ENCODE peak calls at places on chromosome 21, in seven cellular contexts. O is GM12878, F is A549, T is HL-60, X is HepG2, R is GM23338, B is K562. U is an unnamed sample.

GRCh38 chr21:43957629-43958362 is 54.3 kb upstream of the TRAPPC10 start:
- DNase-seq in T (no peak), O (peak), X (no peak), R (no peak), F (no peak), B (no peak), U (no peak)

GRCh38 chr21:16570196-16570595 is 840.4 kb downstream of the USP25 start:
- DNase-seq in O (no peak), R (no peak), F (peak), T (no peak), X (no peak), B (no peak), U (no peak)

GRCh38 chr21:27112186-27112585 is 145.3 kb upstream of the ADAMTS5 start:
- DNase-seq in F (no peak), T (no peak), O (no peak), R (no peak), X (no peak), B (no peak), U (no peak)

GRCh38 chr21:42592156-42592820 is 61.1 kb upstream of the PDE9A start:
- DNase-seq in O (no peak), B (no peak), X (no peak), F (no peak), R (no peak), T (no peak), U (no peak)

GRCh38 chr21:42679319-42679981 is 26.0 kb downstream of the PDE9A start:
- DNase-seq in O (no peak), F (no peak), B (no peak), X (no peak), T (no peak), R (peak), U (no peak)

GRCh38 chr21:26708223-26708800 is 135.2 kb upstream of the CYYR1 start:
- DNase-seq in R (no peak), B (no peak), O (no peak), T (no peak), X (no peak), F (no peak), U (no peak)

GRCh38 chr21:18801468-18801867 is 397.9 kb upstream of the TMPRSS15 start:
- DNase-seq in X (no peak), F (peak), R (peak), T (no peak), B (no peak), O (no peak), U (no peak)

GRCh38 chr21:42672699-42673458 is 19.5 kb downstream of the PDE9A start:
- DNase-seq in B (no peak), R (no peak), X (no peak), F (no peak), T (no peak), O (no peak), U (no peak)

GRCh38 chr21:42799516-42799915 is 79.8 kb downstream of the WDR4 start:
- DNase-seq in F (no peak), X (no peak), R (no peak), O (peak), B (no peak), T (no peak), U (no peak)

GRCh38 chr21:46411236-46411635 is 47.5 kb upstream of the DIP2A start:
- DNase-seq in R (no peak), F (no peak), O (no peak), B (no peak), T (no peak), X (no peak), U (no peak)

GRCh38 chr21:42558846-42559245 is 45.2 kb downstream of the SLC37A1 start:
- DNase-seq in X (no peak), T (no peak), B (no peak), O (no peak), R (no peak), F (no peak), U (no peak)

GRCh38 chr21:41933259-41934079 is 20.3 kb downstream of the C2CD2 start:
- DNase-seq in X (no peak), T (no peak), R (no peak), F (no peak), O (no peak), B (no peak), U (no peak)

GRCh38 chr21:29221259-29221744 is 77.4 kb upstream of the BACH1 start:
- DNase-seq in O (no peak), B (peak), X (no peak), R (no peak), T (no peak), F (no peak), U (no peak)

GRCh38 chr21:36551731-36552457 is 72.0 kb upstream of the CLDN14 start:
- DNase-seq in B (no peak), R (no peak), F (no peak), O (no peak), X (no peak), T (peak), U (no peak)

GRCh38 chr21:41439245-41439644 is 13.2 kb downstream of the MX1 start:
- DNase-seq in O (no peak), T (no peak), R (no peak), F (no peak), B (no peak), X (no peak), U (no peak)

GRCh38 chr21:42820513-42821465 is 58.5 kb downstream of the WDR4 start:
- DNase-seq in B (no peak), O (no peak), X (peak), T (no peak), R (no peak), F (no peak), U (no peak)

GRCh38 chr21:17468698-17469097 is 44.1 kb upstream of the CXADR start:
- DNase-seq in T (no peak), R (no peak), X (no peak), O (no peak), F (no peak), B (no peak), U (no peak)

GRCh38 chr21:42287193-42288083 is 27.8 kb downstream of the TFF3 start:
- DNase-seq in B (no peak), O (no peak), F (no peak), R (no peak), X (no peak), T (no peak), U (no peak)

GRCh38 chr21:17576080-17576835 is 36.4 kb downstream of the BTG3 start:
- DNase-seq in B (no peak), T (no peak), R (no peak), F (no peak), X (no peak), O (no peak), U (no peak)

GRCh38 chr21:31780944-31781343 is 49.0 kb upstream of the SCAF4 start:
- DNase-seq in R (peak), T (no peak), B (no peak), X (peak), F (peak), O (no peak), U (no peak)

GRCh38 chr21:25561668-25562641 is 45.3 kb downstream of the MRPL39 start:
- DNase-seq in F (peak), X (no peak), O (peak), T (peak), B (no peak), R (peak), U (no peak)

GRCh38 chr21:30680586-30680985 is 37.9 kb downstream of the KRTAP20-3 start:
- DNase-seq in R (no peak), F (no peak), X (no peak), T (no peak), O (no peak), B (no peak), U (no peak)

GRCh38 chr21:29416268-29416667 is 117.5 kb downstream of the BACH1 start:
- DNase-seq in T (no peak), B (no peak), F (no peak), O (no peak), X (no peak), R (no peak), U (no peak)

GRCh38 chr21:46639489-46640386 is 4.3 kb downstream of the PRMT2 start:
- DNase-seq in R (peak), T (no peak), F (peak), B (no peak), X (peak), O (no peak), U (no peak)

GRCh38 chr21:46124926-46125845 is 27.3 kb downstream of the COL6A2 start:
- DNase-seq in B (no peak), R (no peak), O (no peak), T (no peak), F (no peak), X (no peak), U (no peak)

GRCh38 chr21:27807596-27807995 is 840.7 kb upstream of the ADAMTS5 start:
- DNase-seq in R (no peak), O (no peak), B (no peak), X (no peak), T (no peak), F (no peak), U (no peak)

GRCh38 chr21:17270234-17270633 is 242.6 kb upstream of the CXADR start:
- DNase-seq in O (no peak), X (peak), F (peak), T (no peak), R (peak), B (peak), U (no peak)

GRCh38 chr21:27561116-27561515 is 594.2 kb upstream of the ADAMTS5 start:
- DNase-seq in R (no peak), F (no peak), T (no peak), O (no peak), B (no peak), X (no peak), U (no peak)

GRCh38 chr21:43572443-43572842 is 86.8 kb downstream of the HSF2BP start:
- DNase-seq in T (no peak), X (no peak), O (no peak), R (no peak), F (no peak), B (no peak), U (no peak)

GRCh38 chr21:17427157-17427556 is 85.7 kb upstream of the CXADR start:
- DNase-seq in R (no peak), B (no peak), T (no peak), X (no peak), O (no peak), F (no peak), U (no peak)

GRCh38 chr21:31514598-31514997 is 144.9 kb upstream of the SOD1 start:
- DNase-seq in R (peak), O (no peak), T (no peak), F (no peak), B (no peak), X (no peak), U (no peak)

GRCh38 chr21:44982558-44983244 is 42.9 kb downstream of the SLX9 start:
- DNase-seq in R (no peak), F (peak), O (no peak), T (no peak), X (peak), B (no peak), U (no peak)

GRCh38 chr21:44984792-44985440 is 45.1 kb downstream of the SLX9 start:
- DNase-seq in T (no peak), B (no peak), F (no peak), R (peak), X (peak), O (no peak), U (no peak)

GRCh38 chr21:44984428-44984791 is 44.6 kb downstream of the SLX9 start:
- DNase-seq in R (no peak), O (no peak), T (no peak), X (peak), B (no peak), F (no peak), U (no peak)

GRCh38 chr21:44985441-44986401 is 45.9 kb downstream of the SLX9 start:
- DNase-seq in X (no peak), R (no peak), B (no peak), O (no peak), T (no peak), F (no peak), U (no peak)

GRCh38 chr21:44983421-44984206 is 43.8 kb downstream of the SLX9 start:
- DNase-seq in X (peak), O (no peak), F (no peak), B (no peak), T (no peak), R (no peak), U (no peak)
- TF ChIP-seq REST in X (no peak), O (no peak), F (no peak), B (no peak), T (no peak), R (no peak), U (no peak)

DNA sequence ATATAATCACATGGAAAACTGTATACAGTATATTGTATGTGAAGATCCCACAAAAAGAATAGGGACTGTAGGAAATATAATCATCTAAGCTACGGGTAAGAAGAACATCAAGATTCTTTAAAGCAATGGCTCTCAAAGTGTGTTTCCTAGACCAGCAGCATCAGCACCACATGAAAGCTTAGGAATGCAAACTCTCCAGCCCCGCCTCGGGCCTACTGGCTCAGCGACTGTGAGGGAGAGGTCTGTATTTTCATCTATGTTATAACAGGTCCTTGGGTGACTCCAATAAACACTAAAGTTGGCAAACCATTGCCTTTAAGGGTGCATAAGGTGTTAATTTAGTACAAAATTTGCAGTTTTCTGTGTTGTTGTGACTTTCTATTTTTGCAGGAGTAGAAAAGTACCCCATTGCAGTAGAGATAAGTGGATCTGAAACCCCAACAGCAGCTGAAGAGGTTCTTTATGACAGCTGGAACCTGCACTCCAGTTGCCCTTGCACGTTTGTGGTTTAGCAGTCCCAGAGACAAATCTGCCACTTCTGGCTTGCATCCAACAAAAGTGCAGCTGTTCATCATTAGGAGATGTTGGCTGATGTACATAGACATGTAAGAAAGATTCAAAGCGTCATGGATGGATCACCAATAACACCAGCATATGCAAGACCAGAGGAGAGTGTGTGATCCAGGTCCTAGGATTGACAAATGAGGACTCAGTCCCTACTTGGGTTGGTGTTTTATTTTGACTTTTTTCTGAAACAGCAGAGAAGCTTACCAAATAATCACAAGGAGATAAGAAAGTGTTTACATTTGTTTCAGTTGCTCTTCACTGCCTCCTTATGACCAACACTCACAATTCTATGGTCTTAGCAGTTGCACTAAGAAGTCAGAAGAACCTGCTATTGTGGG is 15.9 kb upstream of the IFNAR1 start:
- DNase-seq in O (peak), T (peak), X (no peak), R (no peak), B (peak), F (no peak), U (no peak)
- TF ChIP-seq REST in O (no peak), T (no peak), X (no peak), R (no peak), B (no peak), F (no peak), U (no peak)

DNA sequence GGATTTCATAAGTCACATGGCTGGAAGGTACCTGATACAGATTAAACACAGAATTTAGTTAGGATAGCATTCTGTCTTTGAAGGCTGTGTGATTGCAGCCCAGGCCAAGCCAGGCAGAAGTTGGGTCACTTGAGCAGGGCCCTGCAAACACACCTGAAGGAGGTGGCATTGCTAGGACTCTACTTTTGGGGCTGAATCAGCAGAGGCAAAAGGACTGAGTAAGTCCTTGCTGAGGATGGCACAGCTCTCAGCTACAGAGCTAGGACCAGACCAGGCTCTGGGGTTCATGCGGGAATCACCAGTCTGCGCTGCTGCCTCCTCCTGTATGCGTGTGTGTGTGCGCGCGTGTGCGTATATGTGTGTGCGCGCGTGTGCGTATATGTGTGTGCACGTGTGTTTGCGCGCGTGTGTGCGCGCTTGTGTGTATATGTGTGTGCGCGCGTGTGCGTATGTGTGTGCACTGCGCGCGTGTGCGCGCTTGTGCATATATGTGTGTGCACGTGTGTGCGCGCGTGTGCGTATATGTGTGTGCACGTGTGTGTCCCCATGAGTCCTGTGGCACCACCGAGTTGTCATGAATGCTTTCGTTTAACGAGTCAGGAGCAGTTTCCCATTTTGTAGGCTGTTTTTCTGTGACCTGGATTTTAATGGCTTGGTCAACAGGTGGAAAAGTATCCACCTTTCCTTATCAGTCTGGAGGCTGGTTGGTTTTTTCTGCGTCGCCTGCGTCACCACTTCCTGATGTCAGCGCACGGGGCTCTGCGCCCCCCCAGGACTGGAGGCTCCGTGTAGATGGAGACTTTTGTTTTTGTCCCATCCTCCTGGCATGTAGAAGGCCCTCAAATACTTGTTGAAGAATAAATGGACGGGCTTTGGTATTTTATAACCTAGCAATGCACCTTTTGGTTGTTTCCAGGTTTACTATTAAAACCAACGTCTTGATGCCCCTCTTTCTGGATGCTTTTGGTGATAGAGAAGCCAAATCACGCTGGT is 34.7 kb downstream of the ADARB1 start:
- DNase-seq in B (no peak), R (no peak), T (no peak), O (no peak), F (no peak), X (no peak), U (no peak)
- TF ChIP-seq REST in B (no peak), R (no peak), T (no peak), O (no peak), F (no peak), X (no peak), U (no peak)

DNA sequence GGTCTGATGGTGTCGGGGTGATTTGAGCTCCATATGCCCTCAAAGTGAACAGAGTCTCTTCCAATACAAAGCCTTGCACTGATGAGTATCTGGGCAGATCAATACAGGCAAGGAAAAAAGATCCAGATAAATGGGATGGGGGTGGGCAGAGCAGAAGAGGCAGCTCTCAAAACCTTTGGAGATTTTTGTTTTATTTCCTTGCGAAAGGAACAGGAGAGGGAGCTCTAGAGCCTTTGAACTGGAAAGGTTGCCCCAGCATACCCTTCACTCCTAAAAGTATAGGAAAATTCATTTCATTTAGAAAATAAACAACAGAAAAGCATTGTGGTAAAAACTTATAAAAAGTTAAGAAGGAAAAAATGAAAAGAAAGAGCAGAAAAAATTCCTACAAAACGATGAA is 31.4 kb upstream of the OLIG2 start:
- DNase-seq in F (no peak), X (no peak), R (peak), O (no peak), T (no peak), B (peak), U (no peak)
- TF ChIP-seq REST in F (no peak), X (no peak), R (no peak), O (no peak), T (no peak), B (no peak), U (no peak)

GRCh38 chr21:35257413-35257812 is 208.3 kb upstream of the RUNX1 start:
- DNase-seq in B (peak), T (no peak), O (no peak), R (no peak), F (peak), X (no peak), U (peak)
- TF ChIP-seq REST in B (no peak), T (no peak), O (no peak), R (no peak), F (no peak), X (no peak), U (no peak)

GRCh38 chr21:15319727-15320126 is 254.9 kb upstream of the NRIP1 start:
- DNase-seq in X (no peak), T (no peak), R (no peak), F (no peak), O (no peak), B (no peak), U (no peak)
- TF ChIP-seq REST in X (no peak), T (no peak), R (no peak), F (no peak), O (no peak), B (no peak), U (no peak)

DNA sequence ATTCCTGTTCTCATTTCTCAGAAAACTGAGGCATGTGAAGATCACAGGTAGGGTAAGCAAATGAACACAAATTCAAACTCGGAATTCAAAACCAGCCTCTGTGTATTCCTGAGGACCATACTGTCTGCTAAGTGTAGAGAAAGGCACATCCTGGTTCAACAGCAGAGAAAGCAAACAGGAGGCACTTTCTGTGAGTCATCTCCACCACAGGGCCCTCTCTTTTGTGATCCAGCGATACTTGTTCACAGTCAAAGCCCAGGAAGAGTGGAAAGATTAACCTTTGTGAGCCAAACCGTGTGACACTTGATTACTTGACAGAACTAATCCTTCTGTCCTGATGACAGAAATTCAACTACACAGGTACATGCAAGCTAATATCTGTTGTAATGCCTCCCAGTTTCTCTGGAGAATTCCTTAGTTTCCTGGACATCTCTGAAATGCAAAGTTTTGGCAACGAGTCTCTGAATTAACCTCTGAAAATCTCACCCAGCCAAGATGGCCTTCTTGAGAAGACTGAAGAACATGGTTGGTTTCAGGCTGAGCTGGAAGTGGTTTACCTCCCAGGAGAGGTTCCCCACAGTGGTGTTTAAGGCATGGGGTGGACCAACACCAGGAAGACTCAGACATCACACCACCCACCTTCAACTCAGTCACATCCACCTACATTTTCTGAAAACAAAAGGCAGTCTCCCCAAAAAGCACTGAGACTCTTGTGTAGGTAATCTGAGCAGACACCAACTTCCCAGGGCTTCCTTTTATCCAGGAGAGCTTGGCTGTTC is 98.2 kb upstream of the ERG start:
- DNase-seq in F (no peak), O (no peak), B (no peak), R (no peak), T (no peak), X (peak), U (no peak)
- TF ChIP-seq REST in F (no peak), O (no peak), B (no peak), R (no peak), T (no peak), X (no peak), U (no peak)